ENCODE peak calls at places on chromosome 5, in six cellular contexts. N is fibroblast of lung; Q is SW480; R is DND-41; J is NCI-H2171; D is activated effector memory CD4-positive, alpha-beta T cell treated with anti-CD3 and anti-CD28 coated beads, Interleukin-2, amount 50 U/mL, for 16 hours. T is an unnamed sample.

GRCh38 chr5:122170630-122171029 is 41.3 kb downstream of the ZNF474 start:
- DNase-seq in N (peak; percentile 30), D (no peak), J (no peak), Q (no peak), R (no peak), T (no peak)

GRCh38 chr5:126536874-126537273 is 58.1 kb downstream of the ALDH7A1 start:
- DNase-seq in N (peak; percentile 17), D (no peak), J (no peak), Q (no peak), R (no peak), T (no peak)

GRCh38 chr5:45695680-45696093 is 493 bp downstream of the HCN1 start:
- DNase-seq in R (no peak), N (no peak), Q (no peak), J (no peak), D (no peak), T (no peak)

GRCh38 chr5:115423051-115423450 is 121.5 kb downstream of the FEM1C start:
- DNase-seq in Q (no peak), R (no peak), N (no peak), J (no peak), D (no peak), T (no peak)

GRCh38 chr5:125262782-125263181 is 516.3 kb upstream of the ZNF608 start:
- DNase-seq in J (no peak), R (no peak), Q (no peak), N (peak; percentile 13), D (no peak), T (no peak)

GRCh38 chr5:105898183-105898582 is 1772.6 kb downstream of the EFNA5 start:
- DNase-seq in R (no peak), Q (no peak), N (no peak), J (no peak), D (no peak), T (no peak)

GRCh38 chr5:10987881-10988504 is 227.0 kb upstream of the DAP start:
- DNase-seq in R (peak; percentile 54), D (peak; percentile 86), Q (peak; percentile 70), J (no peak), N (no peak), T (peak; percentile 38)

GRCh38 chr5:55903121-55903701 is 52.1 kb downstream of the IL31RA start:
- DNase-seq in N (peak; percentile 11), J (no peak), D (peak; percentile 88), Q (peak; percentile 52), R (no peak), T (peak; percentile 71)

GRCh38 chr5:67249590-67249895 is 52.9 kb upstream of the CD180 start:
- DNase-seq in D (no peak), R (peak; percentile 47), N (no peak), J (peak; percentile 41), Q (no peak), T (no peak)

GRCh38 chr5:136198453-136198852 is 5.5 kb upstream of the SMIM32 start:
- DNase-seq in D (peak; percentile 24), J (no peak), N (no peak), R (no peak), Q (no peak), T (no peak)

GRCh38 chr5:171419663-171420428 is 399 bp downstream of the FGF18 start:
- DNase-seq in J (peak; percentile 28), N (peak; percentile 36), D (peak; percentile 69), R (peak; percentile 32), Q (peak; percentile 77), T (peak; percentile 33)

GRCh38 chr5:125484272-125485002 is 738.0 kb upstream of the ZNF608 start:
- DNase-seq in R (no peak), J (no peak), D (no peak), Q (peak; percentile 65), N (peak; percentile 99), T (no peak)

GRCh38 chr5:139137703-139138102 is 60.5 kb downstream of the SIL1 start:
- DNase-seq in N (peak; percentile 45), Q (peak; percentile 64), J (no peak), D (no peak), R (no peak), T (no peak)

GRCh38 chr5:80703747-80704146 is 49.0 kb upstream of the DHFR start:
- DNase-seq in R (no peak), Q (peak; percentile 21), J (no peak), D (no peak), N (no peak), T (no peak)

GRCh38 chr5:159797566-159797965 is 118.7 kb upstream of the ADRA1B start:
- DNase-seq in Q (no peak), R (no peak), J (no peak), D (no peak), N (no peak), T (no peak)

GRCh38 chr5:153900703-153901395 is 137.9 kb downstream of the FAM114A2 start:
- DNase-seq in J (no peak), N (peak; percentile 62), Q (no peak), D (no peak), R (no peak), T (no peak)

GRCh38 chr5:141077826-141078225 is 16.6 kb upstream of the PCDHB2 start:
- DNase-seq in Q (no peak), R (no peak), N (no peak), D (no peak), J (no peak), T (no peak)

GRCh38 chr5:109852371-109853160 is 162.8 kb downstream of the MAN2A1 start:
- DNase-seq in Q (no peak), R (no peak), N (no peak), D (no peak), J (no peak), T (no peak)

GRCh38 chr5:125190232-125191051 is 444.0 kb upstream of the ZNF608 start:
- DNase-seq in R (no peak), D (no peak), Q (no peak), N (no peak), J (no peak), T (no peak)

GRCh38 chr5:169161022-169161680 is 139.8 kb downstream of the SLIT3 start:
- DNase-seq in R (no peak), Q (peak; percentile 100), N (peak; percentile 80), D (no peak), J (no peak), T (no peak)

GRCh38 chr5:124057161-124057814 is 545.3 kb downstream of the CSNK1G3 start:
- DNase-seq in D (no peak), J (peak; percentile 69), R (no peak), Q (peak; percentile 79), N (no peak), T (peak; percentile 47)

GRCh38 chr5:6540111-6540830 is 91.6 kb downstream of the UBE2QL1 start:
- DNase-seq in R (no peak), D (no peak), Q (no peak), N (no peak), J (no peak), T (no peak)

GRCh38 chr5:16707869-16708192 is 91.0 kb upstream of the RETREG1 start:
- DNase-seq in N (no peak), R (no peak), D (no peak), Q (peak; percentile 93), J (no peak), T (no peak)

GRCh38 chr5:5685737-5686136 is 263.3 kb downstream of the ICE1 start:
- DNase-seq in D (no peak), Q (no peak), R (no peak), N (no peak), J (no peak), T (no peak)

GRCh38 chr5:21685536-21685935 is 1167.6 kb downstream of the CDH12 start:
- DNase-seq in J (no peak), Q (no peak), D (no peak), R (no peak), N (peak; percentile 53), T (no peak)

GRCh38 chr5:110681953-110682352 is 44.5 kb downstream of the TMEM232 start:
- DNase-seq in J (no peak), Q (no peak), N (no peak), D (no peak), R (no peak), T (no peak)

GRCh38 chr5:179404321-179405053 is 59.2 kb upstream of the ADAMTS2 start:
- DNase-seq in Q (no peak), N (peak; percentile 52), J (no peak), D (no peak), R (no peak), T (no peak)

GRCh38 chr5:150140830-150141229 is 14.8 kb downstream of the PDGFRB start:
- DNase-seq in N (peak; percentile 97), J (no peak), Q (no peak), R (no peak), D (no peak), T (no peak)

GRCh38 chr5:111280282-111280901 is 56.2 kb downstream of the CAMK4 start:
- DNase-seq in J (no peak), D (no peak), N (no peak), Q (no peak), R (peak; percentile 21), T (no peak)

GRCh38 chr5:160272889-160273288 is 39.5 kb downstream of the CCNJL start:
- DNase-seq in R (no peak), D (no peak), N (no peak), J (no peak), Q (no peak), T (no peak)

GRCh38 chr5:158928405-158928804 is 171.3 kb downstream of the EBF1 start:
- DNase-seq in J (no peak), N (no peak), D (no peak), Q (no peak), R (no peak), T (no peak)

GRCh38 chr5:38922199-38922598 is 76.4 kb downstream of the OSMR start:
- DNase-seq in R (peak; percentile 51), J (peak; percentile 9), Q (peak; percentile 7), D (peak; percentile 79), N (peak; percentile 61), T (peak; percentile 5)

GRCh38 chr5:54659651-54660050 is 142.1 kb downstream of the SNX18 start:
- DNase-seq in Q (no peak), R (no peak), D (no peak), J (no peak), N (peak; percentile 25), T (no peak)

GRCh38 chr5:40823459-40823858 is 11.6 kb downstream of the RPL37 start:
- DNase-seq in N (no peak), Q (no peak), D (no peak), J (no peak), R (no peak), T (no peak)

GRCh38 chr5:59678959-59679358 is 214.6 kb downstream of the PDE4D start:
- DNase-seq in Q (no peak), N (no peak), R (no peak), J (no peak), D (no peak), T (no peak)

GRCh38 chr5:75545131-75545530 is 33.4 kb downstream of the POLK start:
- DNase-seq in J (no peak), N (no peak), Q (no peak), R (no peak), D (no peak), T (no peak)

T was measured in stimulated activated naive B cell treated with anti-CD40 and anti-IgM and Interleukin-4, amounts not matched to agents 10 μg/mL and 1 μg/mL and 100 μg/mL, for 72 hours.